ENCODE peak calls at places on chromosome 9, in eight cellular contexts. O, S, K, H, X, Y, Z and Q are unnamed samples. For H3K36me3, the result is how much of the 10 kb centered on the place peaks cover.

GRCh38 chr9:97987490-97987889 is 4.3 kb downstream of the ANP32B start:
- DNase-seq in O (no peak), S (no peak), K (no peak), H (no peak), X (no peak), Y (no peak), Z (no peak), Q (no peak)

GRCh38 chr9:5951686-5952211 is 61.1 kb downstream of the MLANA start:
- DNase-seq in O (no peak), S (no peak), K (peak), H (no peak), X (no peak), Y (peak), Z (no peak), Q (no peak)

GRCh38 chr9:76018767-76019166 is 128.3 kb downstream of the PCSK5 start:
- DNase-seq in O (no peak), S (no peak), K (no peak), H (no peak), X (no peak), Y (no peak), Z (no peak), Q (no peak)

GRCh38 chr9:95992536-95992935 is 117.0 kb downstream of the ERCC6L2 start:
- DNase-seq in O (no peak), S (no peak), K (no peak), H (peak), X (no peak), Y (no peak), Z (no peak), Q (no peak)

GRCh38 chr9:37943329-37944265 is 39.7 kb upstream of the SLC25A51 start:
- DNase-seq in O (peak), S (peak), K (peak), H (no peak), X (no peak), Y (peak), Z (no peak), Q (peak)

GRCh38 chr9:114156311-114156657 is 947 bp downstream of the COL27A1 start:
- DNase-seq in O (no peak), S (peak), K (no peak), H (no peak), X (no peak), Y (no peak), Z (no peak), Q (no peak)

GRCh38 chr9:99299214-99300102 is 77.4 kb downstream of the SEC61B start:
- DNase-seq in O (no peak), S (no peak), K (peak), H (peak), X (no peak), Y (peak), Z (no peak), Q (peak)

GRCh38 chr9:119963258-119963797 is 594.1 kb upstream of the BRINP1 start:
- DNase-seq in O (peak), S (peak), K (peak), H (peak), X (peak), Y (no peak), Z (no peak), Q (peak)

GRCh38 chr9:9747787-9748186 is 865.0 kb downstream of the PTPRD start:
- DNase-seq in O (no peak), S (no peak), K (peak), H (no peak), X (no peak), Y (peak), Z (no peak), Q (peak)

GRCh38 chr9:365451-365850 is 150.8 kb downstream of the DOCK8 start:
- DNase-seq in O (no peak), S (no peak), K (no peak), H (no peak), X (no peak), Y (no peak), Z (no peak), Q (no peak)

GRCh38 chr9:96817973-96818372 is 36.3 kb downstream of the ZNF782 start:
- DNase-seq in O (no peak), S (no peak), K (no peak), H (no peak), X (no peak), Y (no peak), Z (no peak), Q (no peak)

GRCh38 chr9:7844283-7844682 is 44.7 kb upstream of the DMAC1 start:
- DNase-seq in O (no peak), S (peak), K (peak), H (peak), X (no peak), Y (peak), Z (no peak), Q (no peak)

GRCh38 chr9:112945620-112946208 is 55.0 kb upstream of the SLC46A2 start:
- DNase-seq in O (no peak), S (peak), K (no peak), H (peak), X (peak), Y (no peak), Z (no peak), Q (no peak)

GRCh38 chr9:84975926-84976325 is 306.4 kb downstream of the NTRK2 start:
- DNase-seq in O (no peak), S (no peak), K (no peak), H (no peak), X (no peak), Y (no peak), Z (no peak), Q (no peak)

GRCh38 chr9:419571-420156 is 205.0 kb downstream of the DOCK8 start:
- DNase-seq in O (no peak), S (no peak), K (no peak), H (no peak), X (no peak), Y (peak), Z (no peak), Q (no peak)

GRCh38 chr9:121607434-121608248 is 43.8 kb upstream of the DAB2IP start:
- DNase-seq in O (no peak), S (no peak), K (peak), H (peak), X (no peak), Y (peak), Z (no peak), Q (no peak)

GRCh38 chr9:95816716-95817115 is 58.8 kb upstream of the ERCC6L2 start:
- DNase-seq in O (no peak), S (no peak), K (no peak), H (no peak), X (no peak), Y (peak), Z (no peak), Q (peak)

DNA sequence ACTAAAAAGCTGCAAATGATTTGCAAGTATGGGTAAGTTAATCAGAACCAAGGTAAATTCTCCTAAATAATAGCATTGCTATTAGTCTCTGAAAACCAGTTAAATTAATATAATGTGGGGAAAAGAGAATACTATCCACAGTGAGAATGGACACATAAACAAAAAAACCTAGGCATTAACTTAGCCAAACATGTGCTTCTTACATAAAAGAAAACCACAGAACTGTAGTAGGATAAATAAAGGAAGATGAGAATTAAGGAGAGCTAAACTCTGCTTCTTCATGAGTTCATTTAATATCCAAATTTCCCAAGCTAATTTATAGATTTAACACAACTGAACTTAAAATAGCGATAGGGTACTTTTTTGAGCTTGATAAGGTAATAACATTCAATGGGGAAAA is 31.8 kb downstream of the ABCA1 start:
- DNase-seq in O (no peak), S (no peak), K (peak), H (no peak), X (no peak), Y (no peak), Z (no peak), Q (no peak)
- TF ChIP-seq CTCF in O (no peak), S (no peak), K (no peak), H (no peak), X (no peak), Y (no peak), Z (no peak), Q (no peak)

GRCh38 chr9:111516061-111516465 is 8.9 kb upstream of the ZNF483 start:
- DNase-seq in O (no peak), S (peak), K (peak), H (no peak), X (no peak), Y (peak), Z (no peak), Q (no peak)
- H3K4me3 ChIP-seq in O (no peak), S (no peak), K (no peak), H (no peak), X (no peak), Y (no peak), Z (no peak), Q (no peak)

GRCh38 chr9:91817106-91817492 is 132.9 kb downstream of the ROR2 start:
- DNase-seq in O (no peak), S (no peak), K (no peak), H (no peak), X (no peak), Y (no peak), Z (no peak), Q (no peak)
- H3K36me3 ChIP-seq in O (under half), S (under half), K (under half), H (under half), X (under half), Y (under half), Z (under half), Q (under half)

GRCh38 chr9:19087601-19088000 is 15.1 kb downstream of the HAUS6 start:
- DNase-seq in O (peak), S (no peak), K (peak), H (no peak), X (no peak), Y (peak), Z (no peak), Q (peak)

DNA sequence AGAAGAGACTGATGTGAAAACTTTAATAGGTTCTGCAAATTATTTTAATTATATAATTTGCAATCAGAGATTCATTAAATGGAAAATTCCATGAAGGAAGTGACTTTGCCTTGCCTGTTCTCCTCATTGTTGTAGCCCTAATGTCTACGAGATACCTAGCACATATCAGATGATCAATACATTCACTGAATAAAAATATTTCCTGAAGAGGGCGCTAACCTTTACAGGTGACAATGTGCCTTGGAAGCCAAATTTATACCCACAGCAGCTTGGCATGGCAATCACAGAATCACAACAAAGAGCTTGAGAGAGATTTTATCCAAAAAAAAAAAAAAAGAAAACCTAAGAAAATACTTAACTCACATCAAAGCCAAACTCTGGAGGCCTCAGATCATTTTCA is 17.4 kb downstream of the HAUS6 start:
- DNase-seq in O (no peak), S (peak), K (no peak), H (peak), X (no peak), Y (peak), Z (no peak), Q (no peak)
- TF ChIP-seq CTCF in O (no peak), S (peak), K (peak), H (peak), X (no peak), Y (peak), Z (no peak), Q (peak)

DNA sequence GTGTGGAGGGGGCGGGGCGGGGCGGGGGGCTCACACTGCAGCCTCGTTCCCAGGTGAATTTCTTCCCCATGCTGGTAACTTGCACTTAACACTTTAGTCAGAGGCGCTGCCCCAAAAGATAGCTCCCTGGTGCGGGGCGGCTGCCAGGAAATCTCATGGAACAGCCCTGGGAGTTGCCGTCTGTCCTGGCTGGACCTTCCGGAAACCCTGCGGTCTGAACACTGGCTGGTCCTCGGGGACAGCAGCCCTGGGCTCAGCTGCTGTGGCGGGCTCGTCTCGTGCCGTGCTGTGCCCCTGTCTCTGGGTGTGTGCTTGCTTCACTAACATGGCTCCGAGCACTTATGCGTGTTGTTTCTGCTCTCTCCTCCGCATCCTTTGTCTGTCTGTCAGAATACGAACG is 25.8 kb downstream of the PTGES2 start:
- DNase-seq in O (no peak), S (no peak), K (no peak), H (no peak), X (no peak), Y (no peak), Z (no peak), Q (no peak)
- H3K4me3 ChIP-seq in O (no peak), S (no peak), K (no peak), H (no peak), X (no peak), Y (no peak), Z (no peak), Q (no peak)

GRCh38 chr9:102185371-102185770 is 446.9 kb upstream of the GRIN3A start:
- DNase-seq in O (no peak), S (no peak), K (no peak), H (no peak), X (peak), Y (no peak), Z (no peak), Q (no peak)
- H3K36me3 ChIP-seq in O (under half), S (under half), K (under half), H (under half), X (under half), Y (under half), Z (under half), Q (under half)

GRCh38 chr9:131543141-131543540 is 2.2 kb upstream of the PRRT1B start:
- DNase-seq in O (no peak), S (peak), K (no peak), H (no peak), X (no peak), Y (no peak), Z (no peak), Q (no peak)

GRCh38 chr9:131545786-131546335 is 538 bp downstream of the PRRT1B start:
- DNase-seq in O (no peak), S (peak), K (no peak), H (peak), X (no peak), Y (no peak), Z (no peak), Q (no peak)

GRCh38 chr9:131545003-131545785 is at the start of gene PRRT1B:
- DNase-seq in O (peak), S (peak), K (no peak), H (peak), X (peak), Y (no peak), Z (no peak), Q (no peak)

GRCh38 chr9:131552030-131552429 is 6.7 kb downstream of the PRRT1B start:
- DNase-seq in O (no peak), S (no peak), K (no peak), H (no peak), X (no peak), Y (no peak), Z (no peak), Q (no peak)

GRCh38 chr9:131546336-131547084 is 1.2 kb downstream of the PRRT1B start:
- DNase-seq in O (no peak), S (peak), K (peak), H (peak), X (peak), Y (no peak), Z (no peak), Q (no peak)
- TF ChIP-seq CTCF in O (no peak), S (no peak), K (no peak), H (no peak), X (no peak), Y (no peak), Z (no peak), Q (no peak)